ENCODE peak calls at places on chromosomes 4 and X, in four cellular contexts. C, Q, Y and J are unnamed samples.

GRCh38 chr4:46250997-46251396 is 127.1 kb upstream of the GABRG1 start:
- DNase-seq in Y (no peak), C (no peak), Q (no peak), J (no peak)

GRCh38 chrX:1598876-1599790 is 7.7 kb downstream of the AKAP17A start:
- DNase-seq in Q (no peak), Y (no peak), C (no peak), J (no peak)

GRCh38 chr4:1505511-1506451 is 99.5 kb upstream of the NKX1-1 start:
- DNase-seq in Y (peak), Q (no peak), C (no peak), J (no peak)

GRCh38 chrX:73127700-73128241 is 48.5 kb upstream of the PABPC1L2A start:
- DNase-seq in C (no peak), Q (no peak), Y (no peak), J (no peak)

GRCh38 chrX:103488332-103488731 is 31.0 kb downstream of the RAB40A start:
- DNase-seq in Q (peak), C (no peak), Y (no peak), J (peak)

GRCh38 chr4:17762705-17763104 is 18.7 kb downstream of the FAM184B start:
- DNase-seq in Q (peak), C (no peak), Y (no peak), J (peak)

GRCh38 chr4:40325406-40326019 is 9.6 kb upstream of the CHRNA9 start:
- DNase-seq in C (no peak), Y (peak), Q (peak), J (peak)

GRCh38 chr4:56990109-56990508 is 11.4 kb downstream of the POLR2B start:
- DNase-seq in Q (peak), C (no peak), Y (no peak), J (peak)

GRCh38 chr4:79211490-79211889 is 114.4 kb downstream of the NAA11 start:
- DNase-seq in Q (no peak), Y (no peak), C (peak), J (no peak)

GRCh38 chr4:113502476-113502875 is 259.1 kb downstream of the CAMK2D start:
- DNase-seq in Y (no peak), Q (peak), C (no peak), J (no peak)

GRCh38 chr4:109560687-109561452 is 824 bp downstream of the MCUB start:
- DNase-seq in C (peak), Y (peak), Q (peak), J (peak)

GRCh38 chr4:52894408-52894807 is 32.3 kb downstream of the RASL11B start:
- DNase-seq in Y (no peak), Q (peak), C (no peak), J (peak)

GRCh38 chr4:153113061-153113837 is 91.0 kb upstream of the TRIM2 start:
- DNase-seq in Y (no peak), Q (no peak), C (no peak), J (peak)